ENCODE peak calls at places on chromosomes 11 and 22, in seven cellular contexts. I is T-helper 2 cell; J is activated CD8-positive, alpha-beta memory T cell treated with anti-CD3 and anti-CD28 coated beads for 4 hours; S is A673; X is left lung; L is K562; V is pancreas. P is an unnamed sample.

GRCh38 chr22:24697671-24698082 is 76.8 kb downstream of the PIWIL3 start:
- DNase-seq in I (no peak), J (no peak), S (no peak), X (peak), L (no peak), V (peak), P (no peak)

GRCh38 chr22:37569009-37569920 is 9.0 kb downstream of the CDC42EP1 start:
- DNase-seq in I (no peak), J (no peak), S (no peak), X (peak), L (peak), V (peak), P (no peak)

GRCh38 chr11:58006940-58007339 is 16.7 kb upstream of the OR9Q1 start:
- DNase-seq in I (no peak), J (no peak), S (peak), X (no peak), L (no peak), V (no peak), P (no peak)

GRCh38 chr22:22410677-22411076 is 97.9 kb downstream of the ZNF280B start:
- DNase-seq in I (no peak), J (no peak), S (no peak), X (no peak), L (peak), V (no peak), P (no peak)

GRCh38 chr11:60938500-60938899 is 13.5 kb downstream of the SLC15A3 start:
- DNase-seq in I (no peak), J (no peak), S (no peak), X (no peak), L (no peak), V (no peak), P (no peak)

GRCh38 chr11:133726576-133726975 is 118.7 kb downstream of the SPATA19 start:
- DNase-seq in I (no peak), J (no peak), S (no peak), X (no peak), L (no peak), V (no peak), P (no peak)

GRCh38 chr11:126403039-126403438 is 47.6 kb downstream of the ST3GAL4 start:
- DNase-seq in I (no peak), J (no peak), S (no peak), X (no peak), L (no peak), V (no peak), P (no peak)

GRCh38 chr11:13215157-13215556 is 62.4 kb upstream of the BMAL1 start:
- DNase-seq in I (no peak), J (no peak), S (no peak), X (no peak), L (no peak), V (no peak), P (no peak)

GRCh38 chr11:132099692-132100091 is 729.3 kb downstream of the NTM start:
- DNase-seq in I (no peak), J (no peak), S (no peak), X (no peak), L (peak), V (no peak), P (no peak)

GRCh38 chr11:107592256-107592655 is 1.3 kb downstream of the ELMOD1 start:
- DNase-seq in I (no peak), J (no peak), S (no peak), X (no peak), L (no peak), V (no peak), P (no peak)

GRCh38 chr11:60859616-60860250 is 4.0 kb upstream of the PTGDR2 start:
- DNase-seq in I (no peak), J (no peak), S (no peak), X (peak), L (no peak), V (peak), P (no peak)

GRCh38 chr11:34214961-34215805 is 109.8 kb downstream of the NAT10 start:
- DNase-seq in I (no peak), J (peak), S (peak), X (no peak), L (no peak), V (no peak), P (no peak)

GRCh38 chr22:41526802-41527799 is 17.2 kb downstream of the POLR3H start:
- DNase-seq in I (peak), J (peak), S (peak), X (no peak), L (peak), V (no peak), P (peak)

GRCh38 chr11:113202431-113202830 is 112.0 kb upstream of the TTC12 start:
- DNase-seq in I (no peak), J (no peak), S (no peak), X (no peak), L (no peak), V (no peak), P (no peak)

GRCh38 chr22:35841907-35842518 is 124.3 kb downstream of the APOL5 start:
- DNase-seq in I (no peak), J (no peak), S (no peak), X (no peak), L (no peak), V (no peak), P (no peak)

GRCh38 chr11:2670541-2671100 is 29.2 kb downstream of the KCNQ1OT1 start:
- DNase-seq in I (no peak), J (no peak), S (no peak), X (no peak), L (no peak), V (peak), P (no peak)

GRCh38 chr11:120622189-120622912 is 110.8 kb downstream of the GRIK4 start:
- DNase-seq in I (no peak), J (no peak), S (no peak), X (no peak), L (peak), V (no peak), P (no peak)

GRCh38 chr11:75435571-75435925 is 2.5 kb upstream of the KLHL35 start:
- DNase-seq in I (no peak), J (no peak), S (no peak), X (no peak), L (no peak), V (no peak), P (no peak)

GRCh38 chr11:123601136-123601535 is 53.3 kb downstream of the SCN3B start:
- DNase-seq in I (no peak), J (no peak), S (peak), X (no peak), L (no peak), V (no peak), P (no peak)

P was measured in CD8-positive, alpha-beta T cell.